ENCODE peak calls at places on chromosomes 13 and 19, in four cellular contexts. E, V, L and N are unnamed samples.
A peak's percentile ranks its signal among the peaks of the same experiment; 100 is the strongest.

GRCh38 chr19:7751157-7751783 is 3.9 kb upstream of the CD209 start:
- DNase-seq in V (no peak), E (peak; percentile 48), L (peak; percentile 76), N (no peak)

GRCh38 chr13:44317752-44318550 is 55.7 kb upstream of the SERP2 start:
- DNase-seq in V (no peak), E (no peak), L (no peak), N (no peak)

GRCh38 chr13:29386246-29386645 is 209.2 kb downstream of the SLC7A1 start:
- DNase-seq in V (no peak), L (no peak), E (no peak), N (no peak)

GRCh38 chr19:42253245-42254082 is 1.5 kb downstream of the ERF start:
- DNase-seq in L (peak; percentile 65), E (peak; percentile 57), V (no peak), N (peak; percentile 81)

GRCh38 chr19:17095141-17095919 is 19.8 kb downstream of the MYO9B start:
- DNase-seq in L (no peak), E (no peak), V (no peak), N (no peak)

GRCh38 chr13:34223984-34224383 is 406.0 kb downstream of the RFC3 start:
- DNase-seq in V (no peak), E (no peak), L (no peak), N (no peak)

GRCh38 chr19:2547721-2548120 is 71.8 kb downstream of the GADD45B start:
- DNase-seq in E (no peak), L (no peak), V (no peak), N (no peak)

GRCh38 chr19:40805258-40805868 is 6.4 kb downstream of the EGLN2 start:
- DNase-seq in V (no peak), L (no peak), E (no peak), N (no peak)

GRCh38 chr13:45715351-45715750 is 13.2 kb downstream of the CBY2 start:
- DNase-seq in E (no peak), V (no peak), L (no peak), N (no peak)

GRCh38 chr19:52138614-52139290 is 986 bp downstream of the ZNF616 start:
- DNase-seq in V (no peak), L (peak; percentile 47), E (no peak), N (peak; percentile 25)

GRCh38 chr19:35639863-35640262 is 1.7 kb upstream of the ETV2 start:
- DNase-seq in E (no peak), L (no peak), V (no peak), N (no peak)
- TF ChIP-seq CTCF in E (no peak), L (no peak), V (no peak), N (no peak)

GRCh38 chr19:37114001-37114400 is 35.8 kb downstream of the ZNF420 start:
- DNase-seq in V (no peak), E (no peak), L (no peak), N (no peak)
- TF ChIP-seq CTCF in V (no peak), E (no peak), L (peak; percentile 4), N (no peak)

DNA sequence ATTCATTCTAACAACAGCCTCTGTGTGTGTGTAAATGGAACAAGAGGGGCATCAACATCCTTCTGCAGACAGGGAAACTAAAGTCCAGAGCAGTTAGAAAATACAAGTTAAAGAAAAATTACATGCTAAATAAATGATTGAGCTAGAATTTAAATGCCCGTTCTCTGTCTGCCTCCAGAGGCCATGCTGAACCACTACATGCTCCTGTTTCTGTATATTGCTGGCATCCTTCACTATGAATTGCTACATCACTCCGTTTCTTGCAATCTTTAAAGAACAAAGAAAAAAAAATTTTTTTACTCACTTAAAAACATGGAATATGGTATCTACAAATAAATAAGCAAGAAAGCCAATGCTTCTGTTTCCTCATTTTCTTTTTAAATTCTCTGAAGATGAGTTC is 47.9 kb downstream of the DCT start:
- DNase-seq in E (no peak), L (no peak), V (no peak), N (no peak)
- TF ChIP-seq CTCF in E (no peak), L (no peak), V (no peak), N (no peak)

GRCh38 chr13:57612568-57612967 is 19.0 kb upstream of the PCDH17 start:
- DNase-seq in L (no peak), V (no peak), E (no peak), N (no peak)
- TF ChIP-seq CTCF in L (no peak), V (no peak), E (no peak), N (no peak)